ENCODE peak calls at places on chromosomes 3 and 15, in four cellular contexts. One of them, this sample, is unnamed. For H3K27me3, the result is how much of the 10 kb centered on the place peaks cover.

GRCh38 chr15:66862111-66862815 is 160.2 kb downstream of the SMAD6 start:
- DNase-seq in uterus: no peak
- DNase-seq in H9: peak
- DNase-seq in heart right ventricle: no peak
- DNase-seq in this sample: no peak

GRCh38 chr3:141191097-141191749 is 40.4 kb upstream of the PXYLP1 start:
- DNase-seq in uterus: no peak
- DNase-seq in H9: no peak
- DNase-seq in heart right ventricle: no peak
- DNase-seq in this sample: no peak

GRCh38 chr15:99090938-99091337 is 13.9 kb upstream of the SYNM start:
- DNase-seq in uterus: peak
- DNase-seq in H9: no peak
- DNase-seq in heart right ventricle: no peak
- DNase-seq in this sample: no peak

GRCh38 chr3:89049119-89049518 is 58.3 kb upstream of the EPHA3 start:
- DNase-seq in uterus: no peak
- DNase-seq in H9: peak
- DNase-seq in heart right ventricle: no peak
- DNase-seq in this sample: no peak

GRCh38 chr3:34387831-34388564 is 589.6 kb downstream of the PDCD6IP start:
- DNase-seq in uterus: no peak
- DNase-seq in H9: peak
- DNase-seq in heart right ventricle: no peak
- DNase-seq in this sample: no peak

GRCh38 chr3:12367346-12367745 is 78.5 kb downstream of the PPARG start:
- DNase-seq in uterus: no peak
- DNase-seq in H9: no peak
- DNase-seq in heart right ventricle: no peak
- DNase-seq in this sample: no peak

GRCh38 chr3:148714521-148714920 is 16.8 kb downstream of the AGTR1 start:
- DNase-seq in uterus: no peak
- DNase-seq in H9: no peak
- DNase-seq in heart right ventricle: no peak
- DNase-seq in this sample: no peak

GRCh38 chr3:169133178-169134161 is 530.0 kb downstream of the MECOM start:
- DNase-seq in uterus: no peak
- DNase-seq in H9: no peak
- DNase-seq in heart right ventricle: no peak
- DNase-seq in this sample: no peak

GRCh38 chr15:42494998-42495360 is 455 bp upstream of the SNAP23 start:
- DNase-seq in uterus: peak
- DNase-seq in H9: no peak
- DNase-seq in heart right ventricle: peak
- DNase-seq in this sample: peak

GRCh38 chr3:4985330-4986174 is 6.3 kb downstream of the BHLHE40 start:
- DNase-seq in uterus: peak
- DNase-seq in H9: peak
- DNase-seq in heart right ventricle: peak
- DNase-seq in this sample: no peak

GRCh38 chr15:96261575-96262034 is 68.9 kb upstream of the NR2F2 start:
- DNase-seq in uterus: no peak
- DNase-seq in H9: no peak
- DNase-seq in heart right ventricle: no peak
- DNase-seq in this sample: no peak

GRCh38 chr3:111768571-111769100 is 90.4 kb upstream of the PHLDB2 start:
- DNase-seq in uterus: no peak
- DNase-seq in H9: no peak
- DNase-seq in heart right ventricle: no peak
- DNase-seq in this sample: no peak

GRCh38 chr3:42652611-42653302 is 740 bp upstream of the ZBTB47 start:
- DNase-seq in uterus: peak
- DNase-seq in H9: peak
- DNase-seq in heart right ventricle: peak
- DNase-seq in this sample: no peak

GRCh38 chr3:82044918-82045715 is 283.7 kb upstream of the GBE1 start:
- DNase-seq in uterus: no peak
- DNase-seq in H9: no peak
- DNase-seq in heart right ventricle: no peak
- DNase-seq in this sample: no peak

GRCh38 chr15:81049835-81050234 is 49.1 kb downstream of the TLNRD1 start:
- DNase-seq in uterus: no peak
- DNase-seq in H9: no peak
- DNase-seq in heart right ventricle: no peak
- DNase-seq in this sample: no peak

GRCh38 chr15:51768018-51768417 is 16.6 kb downstream of the TMOD2 start:
- DNase-seq in uterus: no peak
- DNase-seq in H9: no peak
- DNase-seq in heart right ventricle: no peak
- DNase-seq in this sample: no peak

GRCh38 chr3:178334239-178334638 is 202.0 kb upstream of the KCNMB2 start:
- DNase-seq in uterus: no peak
- DNase-seq in H9: no peak
- DNase-seq in heart right ventricle: no peak
- DNase-seq in this sample: no peak

GRCh38 chr3:184379375-184380209 is at the start of gene CHRD:
- DNase-seq in uterus: peak
- DNase-seq in H9: no peak
- DNase-seq in heart right ventricle: no peak
- DNase-seq in this sample: no peak

GRCh38 chr15:62389887-62390792 is 225.1 kb upstream of the C2CD4B start:
- DNase-seq in uterus: peak
- DNase-seq in H9: peak
- DNase-seq in heart right ventricle: peak
- DNase-seq in this sample: peak

GRCh38 chr3:188294823-188295487 is 141.0 kb downstream of the LPP start:
- DNase-seq in uterus: no peak
- DNase-seq in H9: no peak
- DNase-seq in heart right ventricle: peak
- DNase-seq in this sample: no peak

GRCh38 chr15:66996099-66996498 is 69.3 kb upstream of the SMAD3 start:
- DNase-seq in uterus: no peak
- DNase-seq in H9: no peak
- DNase-seq in heart right ventricle: no peak
- DNase-seq in this sample: no peak

GRCh38 chr15:38300395-38300794 is 47.8 kb downstream of the SPRED1 start:
- DNase-seq in uterus: no peak
- DNase-seq in H9: no peak
- DNase-seq in heart right ventricle: no peak
- DNase-seq in this sample: no peak

GRCh38 chr15:88704791-88705768 is 66.3 kb downstream of the ISG20 start:
- DNase-seq in uterus: peak
- DNase-seq in H9: peak
- DNase-seq in heart right ventricle: peak
- DNase-seq in this sample: peak
- H3K27me3 ChIP-seq in uterus: under half
- H3K27me3 ChIP-seq in H9: under half
- H3K27me3 ChIP-seq in heart right ventricle: under half
- H3K27me3 ChIP-seq in this sample: under half

GRCh38 chr15:84752195-84752594 is 3.8 kb downstream of the ZNF592 start:
- DNase-seq in uterus: no peak
- DNase-seq in H9: no peak
- DNase-seq in heart right ventricle: no peak
- DNase-seq in this sample: no peak

GRCh38 chr15:84748274-84749110 is at the start of gene ZNF592:
- DNase-seq in uterus: peak
- DNase-seq in H9: peak
- DNase-seq in heart right ventricle: peak
- DNase-seq in this sample: peak

GRCh38 chr15:84747423-84748273 is 744 bp upstream of the ZNF592 start:
- DNase-seq in uterus: peak
- DNase-seq in H9: peak
- DNase-seq in heart right ventricle: peak
- DNase-seq in this sample: peak

GRCh38 chr15:84750583-84751092 is 2.2 kb downstream of the ZNF592 start:
- DNase-seq in uterus: no peak
- DNase-seq in H9: no peak
- DNase-seq in heart right ventricle: no peak
- DNase-seq in this sample: peak

GRCh38 chr15:84749111-84749991 is 959 bp downstream of the ZNF592 start:
- DNase-seq in uterus: peak
- DNase-seq in H9: peak
- DNase-seq in heart right ventricle: peak
- DNase-seq in this sample: peak
- H3K27ac ChIP-seq in uterus: peak
- H3K27ac ChIP-seq in H9: no peak
- H3K27ac ChIP-seq in heart right ventricle: peak
- H3K27ac ChIP-seq in this sample: peak

GRCh38 chr15:75091814-75092213 is 68.4 kb downstream of the PPCDC start:
- DNase-seq in uterus: no peak
- DNase-seq in H9: no peak
- DNase-seq in heart right ventricle: no peak
- DNase-seq in this sample: no peak
- H3K27me3 ChIP-seq in uterus: under half
- H3K27me3 ChIP-seq in H9: under half
- H3K27me3 ChIP-seq in heart right ventricle: under half
- H3K27me3 ChIP-seq in this sample: under half

GRCh38 chr3:61354604-61355003 is 103.4 kb upstream of the FHIT start:
- DNase-seq in uterus: no peak
- DNase-seq in H9: no peak
- DNase-seq in heart right ventricle: no peak
- DNase-seq in this sample: no peak
- H3K27ac ChIP-seq in uterus: no peak
- H3K27ac ChIP-seq in H9: no peak
- H3K27ac ChIP-seq in heart right ventricle: no peak
- H3K27ac ChIP-seq in this sample: no peak

GRCh38 chr3:122623430-122623829 is 46.0 kb downstream of the PARP15 start:
- DNase-seq in uterus: no peak
- DNase-seq in H9: no peak
- DNase-seq in heart right ventricle: no peak
- DNase-seq in this sample: no peak
- H3K27me3 ChIP-seq in uterus: under half
- H3K27me3 ChIP-seq in H9: under half
- H3K27me3 ChIP-seq in heart right ventricle: under half
- H3K27me3 ChIP-seq in this sample: under half